ENCODE peak calls at places on chromosome 3, in eight cellular contexts. One of them, this sample, is unnamed.

GRCh38 chr3:129058441-129059194 is 2.0 kb upstream of the GP9 start:
- DNase-seq in kidney: peak; percentile 61
- DNase-seq in thyroid gland: peak; percentile 84
- DNase-seq in dorsolateral prefrontal cortex: peak; percentile 26
- DNase-seq in A549: no peak
- DNase-seq in tibial nerve: no peak
- DNase-seq in fibroblast of lung: no peak
- DNase-seq in tibial artery: no peak
- DNase-seq in this sample: peak; percentile 45

GRCh38 chr3:98906230-98906629 is 4.7 kb upstream of the DCBLD2 start:
- DNase-seq in kidney: no peak
- DNase-seq in thyroid gland: no peak
- DNase-seq in dorsolateral prefrontal cortex: no peak
- DNase-seq in A549: no peak
- DNase-seq in tibial nerve: no peak
- DNase-seq in fibroblast of lung: peak; percentile 64
- DNase-seq in tibial artery: no peak
- DNase-seq in this sample: no peak

GRCh38 chr3:186722457-186722856 is 5.3 kb downstream of the KNG1 start:
- DNase-seq in kidney: no peak
- DNase-seq in thyroid gland: no peak
- DNase-seq in dorsolateral prefrontal cortex: no peak
- DNase-seq in A549: peak; percentile 21
- DNase-seq in tibial nerve: no peak
- DNase-seq in fibroblast of lung: peak; percentile 11
- DNase-seq in tibial artery: no peak
- DNase-seq in this sample: no peak

GRCh38 chr3:183515968-183516851 is 39.3 kb downstream of the KLHL6 start:
- DNase-seq in kidney: no peak
- DNase-seq in thyroid gland: no peak
- DNase-seq in dorsolateral prefrontal cortex: no peak
- DNase-seq in A549: no peak
- DNase-seq in tibial nerve: no peak
- DNase-seq in fibroblast of lung: no peak
- DNase-seq in tibial artery: no peak
- DNase-seq in this sample: no peak

GRCh38 chr3:196096382-196096953 is 14.6 kb upstream of the TFRC start:
- DNase-seq in kidney: no peak
- DNase-seq in thyroid gland: peak; percentile 77
- DNase-seq in dorsolateral prefrontal cortex: no peak
- DNase-seq in A549: no peak
- DNase-seq in tibial nerve: no peak
- DNase-seq in fibroblast of lung: no peak
- DNase-seq in tibial artery: peak; percentile 61
- DNase-seq in this sample: peak; percentile 82

GRCh38 chr3:73786346-73786807 is 161.6 kb upstream of the PDZRN3 start:
- DNase-seq in kidney: no peak
- DNase-seq in thyroid gland: no peak
- DNase-seq in dorsolateral prefrontal cortex: no peak
- DNase-seq in A549: no peak
- DNase-seq in tibial nerve: peak; percentile 19
- DNase-seq in fibroblast of lung: peak; percentile 89
- DNase-seq in tibial artery: peak; percentile 75
- DNase-seq in this sample: peak; percentile 80

GRCh38 chr3:186825294-186825821 is 17.2 kb upstream of the ADIPOQ start:
- DNase-seq in kidney: peak; percentile 86
- DNase-seq in thyroid gland: peak; percentile 24
- DNase-seq in dorsolateral prefrontal cortex: peak; percentile 74
- DNase-seq in A549: no peak
- DNase-seq in tibial nerve: no peak
- DNase-seq in fibroblast of lung: peak; percentile 58
- DNase-seq in tibial artery: no peak
- DNase-seq in this sample: peak; percentile 61

GRCh38 chr3:156812521-156813335 is 13.4 kb upstream of the LEKR1 start:
- DNase-seq in kidney: no peak
- DNase-seq in thyroid gland: no peak
- DNase-seq in dorsolateral prefrontal cortex: no peak
- DNase-seq in A549: peak; percentile 90
- DNase-seq in tibial nerve: no peak
- DNase-seq in fibroblast of lung: peak; percentile 53
- DNase-seq in tibial artery: no peak
- DNase-seq in this sample: no peak

DNA sequence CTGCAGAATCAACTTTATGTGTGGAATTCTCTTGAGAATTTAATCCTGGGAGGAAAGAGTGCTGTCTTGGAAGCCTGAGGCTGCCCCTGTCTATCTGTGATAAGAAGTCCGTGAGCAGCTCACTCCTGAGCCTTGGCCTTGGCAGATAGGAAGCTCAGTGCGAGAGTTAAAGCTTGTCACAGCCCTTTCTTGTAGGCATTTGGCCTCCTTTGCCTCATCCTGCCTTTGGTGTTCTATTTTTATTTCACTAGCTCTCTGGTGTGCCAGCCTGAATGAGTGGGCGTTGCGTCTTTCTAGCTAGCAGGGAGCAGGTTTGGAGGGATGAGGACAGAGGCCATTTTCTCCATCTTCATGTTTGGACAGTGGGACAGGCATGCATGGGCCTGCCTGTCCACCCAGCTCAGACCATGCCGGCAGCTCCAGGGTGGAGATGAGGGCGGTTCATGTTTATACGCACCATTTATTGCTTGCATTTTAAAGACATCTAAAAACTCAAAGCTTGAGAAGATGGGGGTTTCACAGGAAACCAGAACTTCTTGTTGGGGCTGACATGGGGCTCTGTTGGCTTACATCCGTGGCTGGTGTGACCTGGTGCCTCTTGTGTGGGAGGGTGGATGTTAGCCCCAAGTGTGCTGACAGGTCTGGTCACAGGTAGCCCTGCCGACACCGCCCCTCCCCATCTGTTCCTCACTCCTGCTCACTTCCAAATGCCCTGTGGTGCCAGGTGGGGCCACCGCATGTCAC is 29.8 kb downstream of the IRAK2 start:
- DNase-seq in kidney: no peak
- DNase-seq in thyroid gland: peak; percentile 63
- DNase-seq in dorsolateral prefrontal cortex: peak; percentile 67
- DNase-seq in A549: no peak
- DNase-seq in tibial nerve: no peak
- DNase-seq in fibroblast of lung: no peak
- DNase-seq in tibial artery: peak; percentile 49
- DNase-seq in this sample: peak; percentile 84
- H3K27ac ChIP-seq in kidney: peak overlapping the region; percentile 36
- H3K27ac ChIP-seq in thyroid gland: peak overlapping the region; percentile 93
- H3K27ac ChIP-seq in dorsolateral prefrontal cortex: peak overlapping the region; percentile 59
- H3K27ac ChIP-seq in A549: peak overlapping the region; percentile 88
- H3K27ac ChIP-seq in tibial nerve: peak overlapping the region; percentile 84
- H3K27ac ChIP-seq in fibroblast of lung: no peak overlapping the region
- H3K27ac ChIP-seq in tibial artery: peak overlapping the region; percentile 91
- H3K27ac ChIP-seq in this sample: peak overlapping the region; percentile 95

GRCh38 chr3:71585126-71585525 is 1.6 kb upstream of the FOXP1 start:
- DNase-seq in kidney: no peak
- DNase-seq in thyroid gland: no peak
- DNase-seq in dorsolateral prefrontal cortex: no peak
- DNase-seq in A549: no peak
- DNase-seq in tibial nerve: no peak
- DNase-seq in fibroblast of lung: no peak
- DNase-seq in tibial artery: peak; percentile 25
- DNase-seq in this sample: no peak
- H3K4me3 ChIP-seq in kidney: peak overlapping the region; percentile 90
- H3K4me3 ChIP-seq in thyroid gland: no peak overlapping the region
- H3K4me3 ChIP-seq in dorsolateral prefrontal cortex: peak overlapping the region; percentile 86
- H3K4me3 ChIP-seq in A549: peak overlapping the region; percentile 75
- H3K4me3 ChIP-seq in tibial nerve: peak overlapping the region; percentile 91
- H3K4me3 ChIP-seq in fibroblast of lung: peak overlapping the region; percentile 67
- H3K4me3 ChIP-seq in tibial artery: peak overlapping the region; percentile 75
- H3K4me3 ChIP-seq in this sample: peak overlapping the region; percentile 67

GRCh38 chr3:71305246-71306206 is 278.0 kb downstream of the FOXP1 start:
- DNase-seq in kidney: no peak
- DNase-seq in thyroid gland: peak; percentile 71
- DNase-seq in dorsolateral prefrontal cortex: no peak
- DNase-seq in A549: no peak
- DNase-seq in tibial nerve: no peak
- DNase-seq in fibroblast of lung: peak; percentile 38
- DNase-seq in tibial artery: peak; percentile 25
- DNase-seq in this sample: no peak
- H3K27ac ChIP-seq in kidney: peak overlapping the region; percentile 18
- H3K27ac ChIP-seq in thyroid gland: peak overlapping the region; percentile 50
- H3K27ac ChIP-seq in dorsolateral prefrontal cortex: peak overlapping the region; percentile 44
- H3K27ac ChIP-seq in A549: peak overlapping the region; percentile 14
- H3K27ac ChIP-seq in tibial nerve: peak overlapping the region; percentile 34
- H3K27ac ChIP-seq in fibroblast of lung: no peak overlapping the region
- H3K27ac ChIP-seq in tibial artery: peak overlapping the region; percentile 59
- H3K27ac ChIP-seq in this sample: peak overlapping the region; percentile 88

GRCh38 chr3:4830586-4830914 is 148.7 kb upstream of the BHLHE40 start:
- DNase-seq in kidney: no peak
- DNase-seq in thyroid gland: no peak
- DNase-seq in dorsolateral prefrontal cortex: no peak
- DNase-seq in A549: no peak
- DNase-seq in tibial nerve: no peak
- DNase-seq in fibroblast of lung: no peak
- DNase-seq in tibial artery: no peak
- DNase-seq in this sample: no peak
- H3K4me3 ChIP-seq in kidney: no peak overlapping the region
- H3K4me3 ChIP-seq in thyroid gland: no peak overlapping the region
- H3K4me3 ChIP-seq in dorsolateral prefrontal cortex: no peak overlapping the region
- H3K4me3 ChIP-seq in A549: peak overlapping the region; percentile 6
- H3K4me3 ChIP-seq in tibial nerve: no peak overlapping the region
- H3K4me3 ChIP-seq in fibroblast of lung: no peak overlapping the region
- H3K4me3 ChIP-seq in tibial artery: no peak overlapping the region
- H3K4me3 ChIP-seq in this sample: no peak overlapping the region

GRCh38 chr3:141094851-141095545 is 43.9 kb downstream of the SPSB4 start:
- DNase-seq in kidney: no peak
- DNase-seq in thyroid gland: peak; percentile 14
- DNase-seq in dorsolateral prefrontal cortex: no peak
- DNase-seq in A549: no peak
- DNase-seq in tibial nerve: peak; percentile 32
- DNase-seq in fibroblast of lung: peak; percentile 51
- DNase-seq in tibial artery: peak; percentile 73
- DNase-seq in this sample: peak; percentile 94
- H3K27ac ChIP-seq in kidney: no peak overlapping the region
- H3K27ac ChIP-seq in thyroid gland: no peak overlapping the region
- H3K27ac ChIP-seq in dorsolateral prefrontal cortex: no peak overlapping the region
- H3K27ac ChIP-seq in A549: no peak overlapping the region
- H3K27ac ChIP-seq in tibial nerve: no peak overlapping the region
- H3K27ac ChIP-seq in fibroblast of lung: no peak overlapping the region
- H3K27ac ChIP-seq in tibial artery: peak overlapping the region; percentile 61
- H3K27ac ChIP-seq in this sample: peak overlapping the region; percentile 68